ENCODE peak calls at places on chromosomes 2 and 18, in five cellular contexts. V, D, E, P and T are unnamed samples.

GRCh38 chr2:19574788-19575260 is 216.4 kb upstream of the OSR1 start:
- DNase-seq in V (peak; percentile 82), D (no peak), P (no peak), E (no peak), T (no peak)

GRCh38 chr2:18356676-18357075 is 203.8 kb downstream of the RDH14 start:
- DNase-seq in E (no peak), P (no peak), V (peak; percentile 72), D (no peak), T (no peak)

GRCh38 chr2:207772081-207772843 is 2.6 kb upstream of the FZD5 start:
- DNase-seq in D (no peak), V (no peak), E (no peak), P (no peak), T (peak; percentile 40)

GRCh38 chr2:102591646-102592045 is 27.7 kb upstream of the SLC9A2 start:
- DNase-seq in D (no peak), P (no peak), E (no peak), V (no peak), T (no peak)

GRCh38 chr2:127404466-127405251 is 13.6 kb upstream of the PROC start:
- DNase-seq in P (no peak), E (no peak), V (no peak), D (no peak), T (no peak)

GRCh38 chr2:19955544-19956422 is 34.1 kb downstream of the WDR35 start:
- DNase-seq in V (peak; percentile 77), D (peak; percentile 78), P (peak; percentile 52), E (peak; percentile 79), T (peak; percentile 71)

GRCh38 chr18:32545631-32546030 is 74.9 kb upstream of the GAREM1 start:
- DNase-seq in D (no peak), E (no peak), P (no peak), V (no peak), T (no peak)

GRCh38 chr2:30666307-30666874 is 140.9 kb downstream of the CAPN13 start:
- DNase-seq in P (no peak), V (peak; percentile 99), D (peak; percentile 52), E (peak; percentile 70), T (peak; percentile 47)

GRCh38 chr2:63334910-63335309 is 253.4 kb downstream of the WDPCP start:
- DNase-seq in P (no peak), E (no peak), D (no peak), V (no peak), T (no peak)

GRCh38 chr2:156679820-156680219 is 243.6 kb downstream of the GPD2 start:
- DNase-seq in D (no peak), P (no peak), E (no peak), V (no peak), T (no peak)

DNA sequence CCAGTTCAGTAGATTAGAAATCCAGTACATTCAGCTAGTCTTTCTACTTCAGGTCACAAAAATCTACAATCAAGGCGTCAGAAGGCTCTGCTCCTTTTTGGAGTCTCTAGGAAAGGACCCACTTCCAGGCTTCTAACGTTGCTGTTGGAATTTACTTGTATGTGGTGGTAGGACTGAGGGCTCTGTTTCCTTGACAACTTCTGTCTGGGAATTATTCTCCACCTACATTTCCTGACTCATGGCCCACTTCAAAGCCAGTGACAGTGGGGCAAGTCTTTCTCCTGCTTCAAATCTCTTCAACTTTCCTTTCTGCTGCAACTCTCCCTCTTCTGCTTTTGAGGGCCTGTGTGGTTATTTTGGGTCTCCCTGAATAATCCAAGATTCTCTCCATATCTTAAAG is 10.4 kb upstream of the TMX3 start:
- DNase-seq in E (no peak), P (no peak), V (peak; percentile 39), D (no peak), T (no peak)
- TF ChIP-seq MAFK in E (no peak), P (no peak), V (no peak), D (no peak), T (no peak)

DNA sequence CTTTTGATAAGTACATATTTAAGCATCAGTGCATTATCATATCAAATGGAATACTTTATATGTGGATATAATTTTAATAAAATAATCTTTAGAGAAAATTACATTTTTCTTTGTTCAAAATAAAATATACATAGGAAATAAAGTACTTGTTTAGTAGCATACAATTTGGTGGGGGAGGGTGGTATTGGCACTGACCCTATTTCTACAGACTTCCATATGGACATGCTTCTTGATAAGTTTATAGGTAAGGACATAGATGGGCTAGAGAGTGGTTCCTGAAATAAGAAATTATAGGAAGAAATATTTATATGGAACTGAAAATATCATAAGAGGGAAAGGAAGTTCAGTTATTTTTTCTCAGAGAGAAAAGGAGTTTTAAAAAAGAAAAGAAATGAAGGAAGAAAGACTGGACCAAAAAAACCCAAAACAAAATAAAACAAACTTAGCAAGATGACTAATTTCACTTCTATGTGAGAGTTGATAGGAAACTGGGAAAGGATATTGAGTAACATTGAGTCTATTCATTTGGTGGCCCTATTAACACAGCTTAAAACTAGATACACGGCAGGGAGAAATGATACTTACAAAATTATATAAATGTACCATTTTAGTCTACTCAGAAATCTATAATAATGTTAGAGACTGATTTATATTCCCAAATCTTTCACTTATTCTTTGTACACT is 505.9 kb downstream of the ERBB4 start:
- DNase-seq in E (no peak), V (peak; percentile 68), P (no peak), D (no peak), T (no peak)
- TF ChIP-seq MAFK in E (no peak), V (no peak), P (no peak), D (no peak), T (no peak)

DNA sequence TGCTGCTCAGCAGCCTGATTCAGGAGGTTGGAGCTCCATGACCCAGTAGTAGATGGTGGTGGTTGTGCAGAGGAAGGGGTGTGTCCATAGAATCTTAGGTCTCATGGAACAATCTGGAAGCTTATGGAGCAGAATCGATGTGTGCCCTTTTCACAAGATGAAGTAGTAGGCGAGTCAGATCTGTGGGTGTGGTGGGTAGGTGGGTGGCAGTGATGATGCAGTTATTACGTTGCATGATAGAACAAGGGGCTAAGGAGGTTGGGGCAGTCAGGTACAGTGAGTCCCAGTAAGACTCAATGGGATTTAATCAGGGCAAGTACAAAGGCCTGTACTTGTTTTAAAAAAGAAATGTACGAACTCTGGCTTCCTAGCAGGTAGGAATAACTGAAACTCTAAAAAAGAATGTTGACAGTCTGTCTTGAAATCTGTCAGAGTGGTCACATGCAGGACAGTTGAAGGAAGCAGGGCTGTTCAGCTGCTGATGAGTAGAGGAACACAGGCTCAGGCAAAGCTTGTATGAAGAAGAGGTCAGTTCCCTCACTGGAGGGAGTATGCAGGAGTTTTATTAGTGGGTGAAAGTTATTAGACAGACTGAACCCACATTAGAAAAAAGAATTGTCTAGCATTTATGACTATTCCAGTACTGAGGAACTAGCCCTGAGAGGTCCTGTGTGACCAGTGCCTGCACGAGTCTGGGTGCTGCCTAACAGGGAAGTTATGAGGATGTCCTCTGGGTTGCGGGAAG is 9.3 kb downstream of the TET3 start:
- DNase-seq in D (no peak), P (no peak), E (no peak), V (no peak), T (no peak)
- TF ChIP-seq MAFK in D (no peak), P (no peak), E (no peak), V (no peak), T (no peak)

DNA sequence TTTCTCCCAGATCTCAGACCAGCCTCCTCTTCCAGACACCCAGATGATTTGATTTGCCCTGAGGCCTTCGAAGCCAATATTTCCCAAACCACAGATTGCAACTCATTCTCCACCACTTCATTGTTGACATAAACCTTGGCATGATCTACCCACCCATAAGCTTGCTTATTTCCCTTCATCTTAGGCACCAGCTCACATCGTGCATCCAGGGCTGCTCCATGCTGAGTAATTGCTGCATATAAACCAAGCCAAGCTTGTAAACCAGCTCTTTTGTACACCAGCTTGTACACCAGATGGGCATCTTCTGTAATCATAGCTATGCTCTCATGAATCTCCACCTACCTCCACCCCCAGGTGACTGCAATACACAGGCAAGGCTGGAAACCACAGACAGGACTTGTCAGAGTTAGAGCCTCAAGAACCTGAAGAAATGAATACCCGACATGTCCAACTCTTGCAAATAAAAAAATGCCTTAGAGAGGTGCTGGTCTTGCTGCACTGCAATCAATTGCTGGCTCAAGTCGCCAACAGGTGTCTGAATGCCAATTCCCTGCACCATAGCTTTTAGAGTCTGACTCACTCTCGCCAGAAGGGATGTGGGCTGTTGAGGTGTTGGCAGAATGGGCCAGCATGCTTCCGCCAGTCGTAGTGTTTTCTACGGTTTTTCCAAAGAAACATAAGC is 31.5 kb downstream of the TRABD2A start:
- DNase-seq in V (peak; percentile 60), E (no peak), D (no peak), P (no peak), T (no peak)
- TF ChIP-seq MAFK in V (no peak), E (no peak), D (no peak), P (no peak), T (no peak)

GRCh38 chr2:194203898-194204297 is 1453.1 kb upstream of the SLC39A10 start:
- DNase-seq in D (no peak), V (no peak), P (no peak), E (no peak), T (no peak)

GRCh38 chr2:194205568-194206227 is 1451.3 kb upstream of the SLC39A10 start:
- DNase-seq in D (no peak), E (no peak), V (no peak), P (no peak), T (no peak)
- TF ChIP-seq MAFK in D (no peak), E (no peak), V (no peak), P (no peak), T (no peak)

GRCh38 chr18:9860682-9861081 is 25.1 kb upstream of the TXNDC2 start:
- DNase-seq in P (no peak), V (no peak), E (no peak), D (no peak), T (no peak)

GRCh38 chr18:9861157-9861556 is 24.6 kb upstream of the TXNDC2 start:
- DNase-seq in D (no peak), V (no peak), P (no peak), E (no peak), T (no peak)

GRCh38 chr18:9863282-9863681 is 22.5 kb upstream of the TXNDC2 start:
- DNase-seq in E (no peak), D (no peak), V (no peak), P (no peak), T (no peak)

GRCh38 chr18:9862686-9863085 is 23.1 kb upstream of the TXNDC2 start:
- DNase-seq in D (no peak), E (no peak), V (no peak), P (no peak), T (no peak)

GRCh38 chr18:9861933-9862332 is 23.8 kb upstream of the TXNDC2 start:
- DNase-seq in E (no peak), P (no peak), V (no peak), D (no peak), T (no peak)
- TF ChIP-seq MAFK in E (no peak), P (no peak), V (no peak), D (no peak), T (no peak)

DNA sequence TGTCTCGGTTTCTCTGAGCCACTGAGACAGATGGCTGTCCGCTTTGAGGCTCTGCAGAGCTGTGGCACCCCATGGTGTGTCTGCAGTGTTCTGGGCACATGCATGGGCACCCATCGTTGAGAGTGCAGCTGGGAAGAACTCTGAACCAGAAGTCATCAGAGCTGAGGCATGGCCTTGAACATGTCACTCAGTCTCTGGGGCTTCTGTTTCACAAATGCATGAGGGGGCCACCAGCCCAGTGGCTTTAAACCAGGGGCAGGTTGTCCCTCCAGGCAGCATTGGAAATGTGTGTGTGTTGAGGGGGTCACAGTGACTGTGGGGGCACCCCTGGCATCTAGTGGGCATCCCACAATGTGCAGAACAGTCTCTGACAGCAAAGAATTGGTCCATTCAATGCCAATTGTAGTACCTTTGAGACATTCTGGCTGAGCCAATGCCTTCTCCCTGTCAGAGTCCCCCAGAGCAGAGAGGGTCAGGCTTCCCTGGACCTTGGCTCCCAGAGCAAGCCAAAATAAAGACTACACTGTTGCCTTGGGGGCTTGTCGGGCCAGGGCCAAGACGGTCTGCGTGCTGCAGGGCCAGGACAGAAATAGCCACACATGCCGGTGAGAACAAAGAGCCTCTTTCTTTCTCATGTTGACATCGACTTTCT is 9.3 kb upstream of the PSMD1 start:
- DNase-seq in E (peak; percentile 79), D (no peak), P (no peak), V (no peak), T (no peak)
- TF ChIP-seq MAFK in E (no peak), D (no peak), P (no peak), V (no peak), T (no peak)

GRCh38 chr2:192534076-192534475 is 339.3 kb upstream of the TMEFF2 start:
- DNase-seq in V (no peak), D (no peak), E (no peak), P (no peak), T (no peak)
- TF ChIP-seq MAFK in V (no peak), D (no peak), E (no peak), P (no peak), T (no peak)